ENCODE peak calls at places on chromosomes 6 and 20, in seven cellular contexts. Z is A549, U is transverse colon, V is HepG2, W is heart left ventricle, E is IMR-90, M is breast epithelium. P is an unnamed sample. For H3K4me1, the result is how much of the 10 kb centered on the place peaks cover.

GRCh38 chr6:167745660-167746376 is 80.9 kb upstream of the AFDN start:
- DNase-seq in Z (no peak), U (no peak), V (no peak), W (no peak), E (no peak), M (no peak), P (peak)

GRCh38 chr6:136550045-136550329 is 235 bp downstream of the MAP7 start:
- DNase-seq in Z (no peak), U (no peak), V (no peak), W (no peak), E (no peak), M (no peak), P (peak)

GRCh38 chr6:83114164-83114563 is 46.7 kb downstream of the DOP1A start:
- DNase-seq in Z (no peak), U (no peak), V (no peak), W (no peak), E (peak), M (no peak), P (no peak)

GRCh38 chr20:478010-478948 is 15.9 kb upstream of the TBC1D20 start:
- DNase-seq in Z (no peak), U (no peak), V (peak), W (no peak), E (peak), M (no peak), P (no peak)

GRCh38 chr6:160348552-160349441 is 619 bp downstream of the SLC22A3 start:
- DNase-seq in Z (peak), U (peak), V (peak), W (peak), E (no peak), M (no peak), P (no peak)

GRCh38 chr6:125584468-125584939 is 164.9 kb upstream of the HEY2 start:
- DNase-seq in Z (peak), U (no peak), V (no peak), W (peak), E (peak), M (no peak), P (no peak)

GRCh38 chr6:127515234-127515793 is 3.8 kb downstream of the MTCL3 start:
- DNase-seq in Z (no peak), U (no peak), V (no peak), W (no peak), E (no peak), M (no peak), P (no peak)

GRCh38 chr6:44269921-44270525 is at the start of gene TMEM151B:
- DNase-seq in Z (no peak), U (no peak), V (no peak), W (no peak), E (no peak), M (no peak), P (no peak)

GRCh38 chr20:11011653-11012052 is 337.9 kb upstream of the JAG1 start:
- DNase-seq in Z (no peak), U (no peak), V (no peak), W (no peak), E (no peak), M (no peak), P (no peak)

GRCh38 chr20:13644010-13644409 is 5.3 kb upstream of the TASP1 start:
- DNase-seq in Z (peak), U (no peak), V (no peak), W (no peak), E (no peak), M (no peak), P (no peak)

GRCh38 chr6:62150048-62150663 is 135.9 kb downstream of the KHDRBS2 start:
- DNase-seq in Z (peak), U (no peak), V (peak), W (no peak), E (peak), M (no peak), P (no peak)

GRCh38 chr20:24102749-24103148 is 114.2 kb upstream of the GGTLC1 start:
- DNase-seq in Z (peak), U (no peak), V (no peak), W (no peak), E (no peak), M (no peak), P (no peak)

GRCh38 chr6:111258615-111259088 is 171.3 kb downstream of the SLC16A10 start:
- DNase-seq in Z (no peak), U (no peak), V (no peak), W (no peak), E (no peak), M (no peak), P (no peak)

GRCh38 chr20:56875052-56875663 is 246.1 kb downstream of the TFAP2C start:
- DNase-seq in Z (peak), U (peak), V (no peak), W (no peak), E (peak), M (no peak), P (no peak)

GRCh38 chr20:7657569-7657968 is 282.7 kb downstream of the HAO1 start:
- DNase-seq in Z (no peak), U (no peak), V (no peak), W (no peak), E (no peak), M (no peak), P (no peak)

GRCh38 chr6:151690303-151690702 is 117.2 kb upstream of the ESR1 start:
- DNase-seq in Z (no peak), U (no peak), V (no peak), W (no peak), E (no peak), M (no peak), P (no peak)

GRCh38 chr6:30690403-30691207 is at the start of gene NRM:
- DNase-seq in Z (peak), U (peak), V (peak), W (peak), E (peak), M (peak), P (peak)

GRCh38 chr20:15446373-15446772 is 1109.0 kb upstream of the FLRT3 start:
- DNase-seq in Z (no peak), U (no peak), V (no peak), W (peak), E (no peak), M (peak), P (peak)

GRCh38 chr20:32823078-32823477 is 3.3 kb downstream of the MAPRE1 start:
- DNase-seq in Z (peak), U (no peak), V (peak), W (no peak), E (peak), M (no peak), P (no peak)

GRCh38 chr6:140464720-140465119 is 1090.3 kb upstream of the CITED2 start:
- DNase-seq in Z (no peak), U (no peak), V (no peak), W (no peak), E (no peak), M (no peak), P (no peak)

GRCh38 chr6:112298021-112298745 is 43.8 kb upstream of the LAMA4 start:
- DNase-seq in Z (peak), U (no peak), V (no peak), W (no peak), E (peak), M (no peak), P (peak)

GRCh38 chr6:50257322-50257721 is 207.6 kb upstream of the DEFB112 start:
- DNase-seq in Z (no peak), U (no peak), V (no peak), W (no peak), E (no peak), M (no peak), P (no peak)

GRCh38 chr20:44495257-44495656 is 19.6 kb downstream of the TTPAL start:
- DNase-seq in Z (peak), U (no peak), V (peak), W (no peak), E (peak), M (no peak), P (no peak)

GRCh38 chr20:51005214-51005613 is 17.7 kb downstream of the KCNG1 start:
- DNase-seq in Z (no peak), U (no peak), V (no peak), W (no peak), E (no peak), M (no peak), P (no peak)

GRCh38 chr6:42960243-42961019 is at the start of gene GNMT:
- DNase-seq in Z (peak), U (peak), V (peak), W (peak), E (no peak), M (peak), P (peak)

GRCh38 chr6:13334953-13335352 is 6.6 kb upstream of the TBC1D7 start:
- DNase-seq in Z (no peak), U (no peak), V (no peak), W (no peak), E (no peak), M (no peak), P (no peak)

GRCh38 chr20:19510626-19511025 is 247.4 kb upstream of the RIN2 start:
- DNase-seq in Z (no peak), U (no peak), V (no peak), W (no peak), E (no peak), M (no peak), P (no peak)

GRCh38 chr6:102488729-102489128 is 1095.2 kb downstream of the GRIK2 start:
- DNase-seq in Z (no peak), U (no peak), V (no peak), W (no peak), E (no peak), M (no peak), P (no peak)

GRCh38 chr6:37308084-37308817 is 45.5 kb upstream of the RNF8 start:
- DNase-seq in Z (no peak), U (no peak), V (no peak), W (no peak), E (peak), M (no peak), P (no peak)

GRCh38 chr6:125066964-125067363 is 86.6 kb upstream of the TPD52L1 start:
- DNase-seq in Z (no peak), U (no peak), V (no peak), W (no peak), E (peak), M (no peak), P (no peak)

GRCh38 chr6:165556116-165556843 is 106.8 kb downstream of the PDE10A start:
- DNase-seq in Z (peak), U (no peak), V (peak), W (no peak), E (peak), M (no peak), P (no peak)

GRCh38 chr20:9075264-9076095 is 6.6 kb downstream of the PLCB4 start:
- DNase-seq in Z (no peak), U (no peak), V (no peak), W (no peak), E (no peak), M (no peak), P (no peak)

GRCh38 chr6:90159452-90159851 is 137.2 kb downstream of the BACH2 start:
- DNase-seq in Z (no peak), U (no peak), V (no peak), W (no peak), E (no peak), M (no peak), P (no peak)

GRCh38 chr6:72363844-72364740 is 257.8 kb upstream of the KCNQ5 start:
- DNase-seq in Z (peak), U (no peak), V (no peak), W (no peak), E (peak), M (no peak), P (peak)

GRCh38 chr6:128515550-128516513 is 4.6 kb downstream of the PTPRK start:
- DNase-seq in Z (no peak), U (no peak), V (no peak), W (no peak), E (peak), M (no peak), P (no peak)

GRCh38 chr6:5554226-5554625 is 292.9 kb downstream of the FARS2 start:
- DNase-seq in Z (no peak), U (no peak), V (peak), W (no peak), E (no peak), M (no peak), P (no peak)

GRCh38 chr6:105608711-105609374 is 206.0 kb upstream of the PREP start:
- DNase-seq in Z (peak), U (peak), V (peak), W (no peak), E (peak), M (no peak), P (no peak)

GRCh38 chr20:1478566-1478965 is 11.9 kb upstream of the NSFL1C start:
- DNase-seq in Z (peak), U (no peak), V (no peak), W (no peak), E (peak), M (no peak), P (no peak)

GRCh38 chr6:126640921-126641320 is 301.0 kb downstream of the CENPW start:
- DNase-seq in Z (no peak), U (no peak), V (no peak), W (no peak), E (no peak), M (no peak), P (no peak)

DNA sequence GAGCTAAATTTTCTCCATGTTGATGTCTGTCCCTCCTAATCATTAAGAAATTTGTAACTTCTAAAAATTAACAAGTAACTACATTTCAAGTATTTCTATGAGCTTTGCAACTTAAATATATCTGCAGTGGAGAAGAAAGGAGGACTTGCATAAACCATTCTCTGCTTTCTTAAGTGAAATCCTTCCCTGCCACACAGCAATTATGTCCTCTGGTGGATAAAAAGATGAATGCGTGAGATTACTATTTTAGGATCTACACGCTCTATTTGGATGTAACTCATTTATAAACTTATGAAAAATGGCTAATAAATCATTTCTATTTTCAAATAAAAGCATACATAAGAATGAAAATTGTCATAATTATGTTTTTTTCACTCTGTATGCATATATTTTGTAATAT is 338.0 kb upstream of the PTCHD4 start:
- DNase-seq in Z (peak), U (no peak), V (no peak), W (no peak), E (peak), M (no peak), P (no peak)
- TF ChIP-seq CTCF in Z (no peak), U (no peak), V (no peak), W (no peak), E (peak), M (no peak), P (no peak)

DNA sequence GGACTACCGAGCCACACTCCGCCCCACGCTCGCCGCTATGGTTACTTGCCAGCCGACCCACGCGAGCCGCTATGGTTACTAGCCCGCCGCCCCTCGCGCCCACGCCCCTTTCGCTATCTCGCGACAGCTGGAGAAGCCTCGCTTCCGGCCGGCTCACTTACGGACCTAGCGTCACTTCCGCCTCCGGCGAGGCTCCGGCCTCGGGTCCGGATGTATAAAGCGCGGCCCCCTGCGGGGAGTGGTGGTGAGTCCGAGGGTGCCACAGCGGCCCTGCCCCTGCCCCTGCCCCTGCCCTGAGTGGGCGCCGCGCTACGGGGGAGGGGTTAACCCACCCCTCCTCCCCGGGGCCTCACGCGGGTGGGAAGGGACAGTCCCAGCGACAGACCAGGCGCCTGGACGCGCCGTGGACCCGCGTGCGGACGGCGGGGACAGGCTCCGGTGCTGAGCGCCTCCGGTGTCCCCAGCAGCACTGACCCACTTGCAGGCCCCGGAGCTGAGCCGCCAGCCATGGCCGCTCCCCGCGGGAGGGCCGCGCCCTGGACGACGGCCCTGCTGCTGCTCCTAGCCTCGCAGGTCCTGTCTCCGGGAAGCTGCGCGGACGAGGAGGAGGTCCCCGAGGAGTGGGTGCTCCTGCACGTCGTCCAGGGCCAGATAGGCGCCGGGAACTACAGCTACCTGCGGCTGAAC is at the start of the genes C6orf120 and WDR27:
- DNase-seq in Z (peak), U (peak), V (peak), W (peak), E (peak), M (peak), P (peak)
- TF ChIP-seq POLR2A in Z (peak), U (peak), V (peak), W (peak), E (peak), M (peak), P (peak)

GRCh38 chr20:25217161-25218108 is 21.9 kb downstream of the ENTPD6 start:
- DNase-seq in Z (no peak), U (no peak), V (no peak), W (no peak), E (no peak), M (no peak), P (peak)

GRCh38 chr20:25220021-25220730 is 24.7 kb downstream of the ENTPD6 start:
- DNase-seq in Z (no peak), U (no peak), V (no peak), W (no peak), E (no peak), M (no peak), P (peak)

GRCh38 chr20:25218109-25218486 is 22.6 kb downstream of the ENTPD6 start:
- DNase-seq in Z (no peak), U (no peak), V (no peak), W (no peak), E (no peak), M (no peak), P (no peak)

GRCh38 chr20:25219365-25219764 is 23.9 kb downstream of the ENTPD6 start:
- DNase-seq in Z (no peak), U (no peak), V (no peak), W (no peak), E (no peak), M (no peak), P (peak)

GRCh38 chr20:25218492-25218891 is 23.0 kb downstream of the ENTPD6 start:
- DNase-seq in Z (no peak), U (no peak), V (no peak), W (no peak), E (no peak), M (no peak), P (no peak)
- H3K4me1 ChIP-seq in Z (under half), U (under half), V (under half), W (under half), E (under half), M (under half), P (under half)

GRCh38 chr6:1700283-1700967 is 90.7 kb downstream of the FOXC1 start:
- DNase-seq in Z (no peak), U (no peak), V (no peak), W (no peak), E (no peak), M (no peak), P (no peak)

GRCh38 chr6:1696495-1696850 is 86.8 kb downstream of the FOXC1 start:
- DNase-seq in Z (no peak), U (no peak), V (no peak), W (no peak), E (no peak), M (no peak), P (no peak)

GRCh38 chr6:1695546-1696494 is 86.1 kb downstream of the FOXC1 start:
- DNase-seq in Z (no peak), U (no peak), V (no peak), W (no peak), E (no peak), M (no peak), P (no peak)

GRCh38 chr6:1697688-1698351 is 88.1 kb downstream of the FOXC1 start:
- DNase-seq in Z (no peak), U (no peak), V (no peak), W (no peak), E (no peak), M (no peak), P (no peak)

GRCh38 chr6:1698527-1698926 is 88.8 kb downstream of the FOXC1 start:
- DNase-seq in Z (no peak), U (no peak), V (no peak), W (no peak), E (no peak), M (no peak), P (no peak)
- TF ChIP-seq CTCF in Z (no peak), U (no peak), V (no peak), W (no peak), E (no peak), M (no peak), P (no peak)

GRCh38 chr6:11414564-11414963 is 123.0 kb upstream of the TMEM170B start:
- DNase-seq in Z (peak), U (no peak), V (peak), W (no peak), E (no peak), M (no peak), P (no peak)

GRCh38 chr6:11418290-11418905 is 119.2 kb upstream of the TMEM170B start:
- DNase-seq in Z (no peak), U (no peak), V (no peak), W (no peak), E (no peak), M (no peak), P (no peak)

GRCh38 chr6:11413728-11414127 is 123.8 kb upstream of the TMEM170B start:
- DNase-seq in Z (no peak), U (no peak), V (no peak), W (no peak), E (peak), M (no peak), P (no peak)

GRCh38 chr6:11419763-11420453 is 117.6 kb upstream of the TMEM170B start:
- DNase-seq in Z (no peak), U (no peak), V (no peak), W (no peak), E (no peak), M (no peak), P (no peak)

DNA sequence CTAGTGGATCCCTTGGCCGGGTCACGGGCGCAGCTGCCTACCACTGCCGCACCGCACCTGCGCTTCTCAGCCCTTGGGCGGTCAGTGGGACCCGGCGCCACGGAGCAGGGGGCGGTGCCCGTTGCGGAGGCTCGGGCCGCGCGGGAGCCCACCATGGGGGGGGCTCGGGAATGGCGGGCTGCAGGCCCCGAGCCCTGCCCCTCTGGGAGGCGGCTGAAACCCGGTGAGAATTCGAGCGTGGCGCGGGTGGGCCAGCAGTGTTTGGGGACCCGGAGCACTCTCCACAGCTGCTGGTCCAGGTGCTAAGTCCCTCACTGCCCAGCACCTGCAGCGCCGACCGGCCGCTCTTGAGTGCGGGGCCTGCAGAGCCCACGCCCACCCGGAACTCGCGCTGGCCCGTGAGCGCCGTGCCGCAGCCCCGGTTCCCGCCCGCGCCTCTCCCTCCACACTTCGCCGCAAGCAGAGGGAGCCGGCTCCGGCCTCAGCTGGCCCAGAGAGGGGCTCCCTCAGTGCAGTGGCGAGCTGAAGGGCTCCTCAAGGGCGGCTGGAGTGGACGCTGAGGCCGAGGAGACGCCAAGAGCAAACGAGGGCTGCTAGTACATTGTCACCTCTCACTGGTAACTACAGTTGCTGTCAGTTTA is 120.5 kb upstream of the TMEM170B start:
- DNase-seq in Z (no peak), U (no peak), V (no peak), W (no peak), E (no peak), M (no peak), P (no peak)
- TF ChIP-seq POLR2A in Z (no peak), U (no peak), V (no peak), W (no peak), E (no peak), M (no peak), P (no peak)

GRCh38 chr6:16044211-16044643 is 84.7 kb upstream of the MYLIP start:
- DNase-seq in Z (no peak), U (no peak), V (no peak), W (no peak), E (no peak), M (no peak), P (no peak)

GRCh38 chr6:16042751-16043150 is 86.1 kb upstream of the MYLIP start:
- DNase-seq in Z (no peak), U (no peak), V (no peak), W (no peak), E (no peak), M (no peak), P (no peak)

GRCh38 chr6:16047435-16047834 is 81.5 kb upstream of the MYLIP start:
- DNase-seq in Z (no peak), U (no peak), V (no peak), W (no peak), E (no peak), M (no peak), P (no peak)

GRCh38 chr6:16043171-16044142 is 85.4 kb upstream of the MYLIP start:
- DNase-seq in Z (no peak), U (no peak), V (no peak), W (no peak), E (no peak), M (no peak), P (no peak)

GRCh38 chr6:16045238-16045637 is 83.6 kb upstream of the MYLIP start:
- DNase-seq in Z (no peak), U (no peak), V (no peak), W (no peak), E (no peak), M (no peak), P (no peak)
- H3K4me1 ChIP-seq in Z (under half), U (under half), V (under half), W (under half), E (under half), M (under half), P (under half)